ENCODE peak calls at places on chromosomes 2 and 18, in six cellular contexts. J, X, F, H, Y and N are unnamed samples.

GRCh38 chr2:136212426-136213378 is 94.8 kb upstream of the CXCR4 start:
- DNase-seq in J (no peak), X (no peak), F (no peak), H (no peak), Y (no peak), N (no peak)

GRCh38 chr2:196101325-196101981 is 32.8 kb upstream of the DNAH7 start:
- DNase-seq in J (peak), X (no peak), F (no peak), H (no peak), Y (no peak), N (no peak)

GRCh38 chr2:180607501-180608060 is 372.8 kb upstream of the UBE2E3 start:
- DNase-seq in J (no peak), X (no peak), F (no peak), H (no peak), Y (no peak), N (no peak)

GRCh38 chr2:233051241-233052149 is 8.6 kb upstream of the INPP5D start:
- DNase-seq in J (no peak), X (peak), F (peak), H (peak), Y (no peak), N (peak)

GRCh38 chr18:63837556-63837955 is 49.9 kb upstream of the SERPINB2 start:
- DNase-seq in J (no peak), X (no peak), F (no peak), H (peak), Y (no peak), N (no peak)

GRCh38 chr2:15626967-15627366 is 35.3 kb downstream of the DDX1 start:
- DNase-seq in J (no peak), X (no peak), F (no peak), H (no peak), Y (no peak), N (no peak)

GRCh38 chr2:196591621-196592022 is 47.9 kb upstream of the CCDC150 start:
- DNase-seq in J (no peak), X (no peak), F (no peak), H (no peak), Y (no peak), N (no peak)

GRCh38 chr2:32835148-32835547 is 111.6 kb upstream of the LTBP1 start:
- DNase-seq in J (no peak), X (no peak), F (no peak), H (no peak), Y (no peak), N (no peak)

GRCh38 chr2:231001921-231002320 is 6.0 kb downstream of the SPATA3 start:
- DNase-seq in J (no peak), X (no peak), F (no peak), H (no peak), Y (no peak), N (no peak)

GRCh38 chr2:136871424-136871823 is 106.1 kb downstream of the THSD7B start:
- DNase-seq in J (no peak), X (no peak), F (no peak), H (no peak), Y (no peak), N (no peak)

GRCh38 chr2:156192468-156192867 is 140.1 kb downstream of the NR4A2 start:
- DNase-seq in J (no peak), X (no peak), F (no peak), H (no peak), Y (no peak), N (no peak)

GRCh38 chr2:181074457-181074856 is 94.1 kb downstream of the UBE2E3 start:
- DNase-seq in J (no peak), X (no peak), F (no peak), H (peak), Y (no peak), N (no peak)

GRCh38 chr2:165573534-165574461 is 104.3 kb downstream of the CSRNP3 start:
- DNase-seq in J (no peak), X (peak), F (peak), H (peak), Y (peak), N (peak)

GRCh38 chr2:43117521-43118143 is 108.8 kb downstream of the ZFP36L2 start:
- DNase-seq in J (no peak), X (no peak), F (no peak), H (peak), Y (no peak), N (no peak)

GRCh38 chr2:149921911-149922616 is 334.5 kb upstream of the MMADHC start:
- DNase-seq in J (no peak), X (no peak), F (no peak), H (peak), Y (no peak), N (no peak)

GRCh38 chr2:54497738-54498680 is 41.9 kb downstream of the SPTBN1 start:
- DNase-seq in J (peak), X (peak), F (no peak), H (no peak), Y (peak), N (peak)

GRCh38 chr18:21490745-21491144 is 109.8 kb downstream of the ESCO1 start:
- DNase-seq in J (no peak), X (no peak), F (no peak), H (no peak), Y (no peak), N (no peak)

GRCh38 chr2:231503777-231504176 is 26.5 kb downstream of the NMUR1 start:
- DNase-seq in J (no peak), X (no peak), F (no peak), H (no peak), Y (no peak), N (no peak)

GRCh38 chr2:215729985-215730620 is 283.2 kb downstream of the MREG start:
- DNase-seq in J (no peak), X (no peak), F (no peak), H (peak), Y (no peak), N (no peak)

GRCh38 chr2:37349376-37349775 is 4.9 kb downstream of the QPCT start:
- DNase-seq in J (no peak), X (peak), F (no peak), H (no peak), Y (no peak), N (no peak)

GRCh38 chr18:68436485-68436884 is 278.4 kb downstream of the TMX3 start:
- DNase-seq in J (no peak), X (no peak), F (no peak), H (no peak), Y (no peak), N (no peak)

GRCh38 chr2:165238295-165238694 is 919 bp upstream of the SCN2A start:
- DNase-seq in J (no peak), X (peak), F (no peak), H (no peak), Y (peak), N (no peak)

DNA sequence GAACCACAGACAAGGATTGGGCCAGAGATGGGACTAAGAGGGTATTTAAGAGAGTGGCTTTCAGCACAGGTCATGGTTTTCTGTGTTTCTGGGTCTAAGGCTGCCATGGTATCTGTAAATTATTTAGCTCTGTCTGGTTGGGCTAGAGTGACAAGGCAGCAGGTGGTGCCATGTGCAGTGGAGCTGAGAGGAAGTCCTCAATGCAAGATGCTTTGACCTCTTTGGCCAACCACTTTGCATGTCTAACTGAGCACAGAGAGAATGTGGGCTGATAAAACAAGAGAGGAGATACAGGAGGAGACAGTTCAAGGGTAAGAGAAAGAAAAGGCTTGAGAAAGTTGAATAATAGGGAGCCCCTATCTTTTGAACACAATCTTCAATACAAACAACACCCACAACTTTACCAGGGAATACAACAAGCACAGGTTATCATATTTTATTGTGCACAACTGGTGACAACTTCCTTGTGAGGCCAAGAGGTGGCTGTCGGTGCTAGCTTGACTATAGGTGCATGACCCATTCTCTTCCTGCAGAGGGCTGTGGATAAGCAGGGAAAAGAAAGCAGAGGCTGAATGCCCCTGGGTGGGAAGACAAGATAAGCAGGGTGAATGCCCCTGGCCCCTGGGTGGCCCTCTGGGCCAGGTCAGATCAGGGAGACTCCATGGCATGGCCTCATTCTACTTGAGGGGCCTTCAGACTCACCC is 12.3 kb downstream of the FLACC1 start:
- DNase-seq in J (no peak), X (peak), F (no peak), H (no peak), Y (peak), N (no peak)
- TF ChIP-seq CTCF in J (peak), X (peak), F (no peak), H (peak), Y (no peak), N (no peak)

GRCh38 chr2:160278889-160279196 is 78.8 kb upstream of the ITGB6 start:
- DNase-seq in J (no peak), X (peak), F (no peak), H (no peak), Y (no peak), N (no peak)
- TF ChIP-seq CTCF in J (peak), X (peak), F (peak), H (peak), Y (peak), N (peak)

GRCh38 chr2:220154243-220154642 is 526.8 kb downstream of the SLC4A3 start:
- DNase-seq in J (no peak), X (no peak), F (no peak), H (no peak), Y (no peak), N (no peak)
- TF ChIP-seq CTCF in J (peak), X (peak), F (no peak), H (peak), Y (no peak), N (no peak)

GRCh38 chr18:57443716-57444115 is 8.5 kb downstream of the ONECUT2 start:
- DNase-seq in J (no peak), X (no peak), F (no peak), H (no peak), Y (no peak), N (no peak)

GRCh38 chr18:57446322-57446721 is 11.1 kb downstream of the ONECUT2 start:
- DNase-seq in J (no peak), X (peak), F (no peak), H (no peak), Y (peak), N (no peak)

GRCh38 chr18:57445488-57446319 is 10.5 kb downstream of the ONECUT2 start:
- DNase-seq in J (no peak), X (peak), F (peak), H (no peak), Y (peak), N (no peak)

GRCh38 chr18:57444301-57444759 is 9.2 kb downstream of the ONECUT2 start:
- DNase-seq in J (no peak), X (peak), F (peak), H (no peak), Y (peak), N (no peak)

GRCh38 chr18:57447154-57447621 is 12.0 kb downstream of the ONECUT2 start:
- DNase-seq in J (no peak), X (peak), F (peak), H (no peak), Y (peak), N (no peak)
- TF ChIP-seq CTCF in J (no peak), X (peak), F (no peak), H (peak), Y (peak), N (no peak)

DNA sequence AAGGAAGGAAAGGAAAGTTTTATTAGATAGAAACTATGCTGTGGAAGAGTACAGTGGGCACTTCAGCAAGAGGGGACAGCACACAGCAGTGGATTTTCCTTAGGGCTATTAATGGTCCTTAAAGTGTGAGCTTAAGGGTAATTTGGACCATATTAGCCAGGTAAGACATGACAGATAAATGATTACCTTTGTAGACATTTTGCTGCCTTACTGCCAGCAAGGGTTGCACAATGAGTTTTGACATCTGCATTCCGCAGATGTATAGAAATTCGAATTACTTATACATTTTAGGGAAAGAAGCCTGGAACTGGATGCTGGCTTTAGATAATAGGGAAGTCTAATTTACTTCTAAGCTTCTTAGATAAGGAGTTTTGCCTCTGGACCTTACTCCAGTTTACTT is 14.0 kb upstream of the UBE2F start:
- DNase-seq in J (no peak), X (no peak), F (no peak), H (no peak), Y (no peak), N (no peak)
- TF ChIP-seq CTCF in J (no peak), X (no peak), F (no peak), H (no peak), Y (no peak), N (no peak)